ENCODE peak calls at places on chromosomes 6 and 20, in eight cellular contexts. H is T-cell; S is activated CD4-positive, alpha-beta T cell treated with anti-CD3 and anti-CD28 coated beads, Interleukin-2, amount 50 U/mL, for 1 hour; L is caudate nucleus; Q is amygdala; N is small intestine; M is nucleus accumbens; F is left ventricle myocardium inferior. T is an unnamed sample.

GRCh38 chr6:4281341-4282293 is 146.2 kb upstream of the ECI2 start:
- DNase-seq in N (peak), L (peak), S (no peak), H (no peak), F (peak), Q (peak), M (peak), T (peak)

GRCh38 chr20:59948828-59949720 is 8.9 kb downstream of the FAM217B start:
- DNase-seq in F (no peak), H (no peak), L (no peak), Q (no peak), M (no peak), N (peak), S (no peak), T (no peak)

GRCh38 chr6:65908065-65908464 is 201.0 kb upstream of the EYS start:
- DNase-seq in L (no peak), F (no peak), S (no peak), N (no peak), M (no peak), Q (no peak), H (no peak), T (no peak)

GRCh38 chr6:1312193-1312443 is 220 bp downstream of the FOXQ1 start:
- DNase-seq in M (no peak), L (no peak), H (no peak), Q (no peak), S (no peak), N (no peak), F (no peak), T (no peak)

GRCh38 chr6:22326500-22326899 is 29.7 kb upstream of the PRL start:
- DNase-seq in S (no peak), F (no peak), N (no peak), H (no peak), Q (no peak), M (no peak), L (no peak), T (no peak)

GRCh38 chr20:50694379-50695143 is 3.2 kb upstream of the RIPOR3 start:
- DNase-seq in H (no peak), F (no peak), Q (no peak), N (no peak), L (no peak), S (no peak), M (no peak), T (no peak)

GRCh38 chr6:140062042-140063041 is 687.9 kb upstream of the CITED2 start:
- DNase-seq in M (no peak), Q (no peak), N (peak), S (no peak), L (no peak), H (no peak), F (peak), T (no peak)

GRCh38 chr20:44271915-44272663 is 25.0 kb downstream of the GDAP1L1 start:
- DNase-seq in N (no peak), H (no peak), L (no peak), M (no peak), F (no peak), S (no peak), Q (no peak), T (no peak)

GRCh38 chr6:26501482-26501986 is 1.4 kb downstream of the BTN1A1 start:
- DNase-seq in L (no peak), Q (no peak), M (no peak), H (peak), S (peak), F (peak), N (peak), T (no peak)

GRCh38 chr20:4076671-4077070 is 61.3 kb upstream of the RNF24 start:
- DNase-seq in H (no peak), N (no peak), Q (no peak), M (no peak), F (no peak), S (no peak), L (no peak), T (no peak)

GRCh38 chr6:118896339-118897136 is 2.6 kb downstream of the ASF1A start:
- DNase-seq in H (no peak), F (no peak), S (no peak), M (no peak), L (no peak), Q (no peak), N (peak), T (no peak)

GRCh38 chr6:53994201-53994600 is 117.0 kb upstream of the MLIP start:
- DNase-seq in L (no peak), M (no peak), F (no peak), H (no peak), N (no peak), S (no peak), Q (no peak), T (no peak)

GRCh38 chr6:137403443-137403842 is 90.8 kb downstream of the OLIG3 start:
- DNase-seq in F (no peak), S (no peak), L (no peak), H (no peak), N (no peak), M (no peak), Q (no peak), T (no peak)

GRCh38 chr6:140051521-140052455 is 677.3 kb upstream of the CITED2 start:
- DNase-seq in M (no peak), F (no peak), S (no peak), Q (no peak), H (no peak), L (no peak), N (no peak), T (no peak)